ENCODE peak calls at places on chromosomes 1 and 21, in nine cellular contexts. X is upper lobe of right lung, M is left ventricle myocardium inferior, L is right lobe of liver, J is pancreas, S is dorsolateral prefrontal cortex, A is lower leg skin, Q is BE2C, U is ascending aorta. N is an unnamed sample.

GRCh38 chr1:218348628-218349185 is 3.6 kb downstream of the TGFB2 start:
- DNase-seq in X (no peak), M (no peak), L (no peak), J (no peak), S (no peak), A (no peak), Q (no peak), U (no peak), N (no peak)

GRCh38 chr1:244063498-244063897 is 12.4 kb downstream of the ZBTB18 start:
- DNase-seq in X (no peak), M (no peak), L (no peak), J (no peak), S (peak; percentile 51), A (no peak), Q (no peak), U (no peak), N (no peak)

GRCh38 chr21:40662889-40663288 is 184.1 kb downstream of the DSCAM start:
- DNase-seq in X (no peak), M (no peak), L (no peak), J (no peak), S (no peak), A (no peak), Q (no peak), U (no peak), N (no peak)

GRCh38 chr1:115976900-115977480 is 677 bp downstream of the SLC22A15 start:
- DNase-seq in X (no peak), M (peak; percentile 18), L (no peak), J (peak; percentile 20), S (peak; percentile 68), A (no peak), Q (no peak), U (no peak), N (no peak)

GRCh38 chr21:29077651-29078090 is 4.2 kb upstream of the CCT8 start:
- DNase-seq in X (no peak), M (no peak), L (no peak), J (no peak), S (no peak), A (no peak), Q (no peak), U (no peak), N (no peak)

GRCh38 chr1:209291715-209292114 is 291.8 kb upstream of the CAMK1G start:
- DNase-seq in X (no peak), M (no peak), L (no peak), J (no peak), S (no peak), A (no peak), Q (no peak), U (no peak), N (no peak)

GRCh38 chr1:65512383-65512782 is 91.9 kb downstream of the LEPR start:
- DNase-seq in X (no peak), M (no peak), L (peak; percentile 52), J (peak; percentile 23), S (no peak), A (no peak), Q (no peak), U (no peak), N (no peak)

GRCh38 chr1:119011706-119012105 is 23.6 kb upstream of the TBX15 start:
- DNase-seq in X (no peak), M (no peak), L (no peak), J (no peak), S (no peak), A (no peak), Q (no peak), U (no peak), N (no peak)

GRCh38 chr1:203320546-203321272 is 15.4 kb downstream of the BTG2 start:
- DNase-seq in X (no peak), M (peak; percentile 49), L (peak; percentile 58), J (peak; percentile 57), S (no peak), A (no peak), Q (no peak), U (no peak), N (no peak)

GRCh38 chr1:203323587-203323986 is 18.3 kb downstream of the BTG2 start:
- DNase-seq in X (no peak), M (no peak), L (no peak), J (no peak), S (no peak), A (no peak), Q (no peak), U (no peak), N (no peak)

GRCh38 chr1:203324103-203325003 is 19.0 kb downstream of the BTG2 start:
- DNase-seq in X (peak; percentile 72), M (no peak), L (no peak), J (no peak), S (peak; percentile 38), A (no peak), Q (no peak), U (no peak), N (no peak)

GRCh38 chr1:203322480-203323179 is 17.3 kb downstream of the BTG2 start:
- DNase-seq in X (no peak), M (peak; percentile 40), L (no peak), J (peak; percentile 50), S (no peak), A (no peak), Q (no peak), U (peak; percentile 79), N (no peak)

DNA sequence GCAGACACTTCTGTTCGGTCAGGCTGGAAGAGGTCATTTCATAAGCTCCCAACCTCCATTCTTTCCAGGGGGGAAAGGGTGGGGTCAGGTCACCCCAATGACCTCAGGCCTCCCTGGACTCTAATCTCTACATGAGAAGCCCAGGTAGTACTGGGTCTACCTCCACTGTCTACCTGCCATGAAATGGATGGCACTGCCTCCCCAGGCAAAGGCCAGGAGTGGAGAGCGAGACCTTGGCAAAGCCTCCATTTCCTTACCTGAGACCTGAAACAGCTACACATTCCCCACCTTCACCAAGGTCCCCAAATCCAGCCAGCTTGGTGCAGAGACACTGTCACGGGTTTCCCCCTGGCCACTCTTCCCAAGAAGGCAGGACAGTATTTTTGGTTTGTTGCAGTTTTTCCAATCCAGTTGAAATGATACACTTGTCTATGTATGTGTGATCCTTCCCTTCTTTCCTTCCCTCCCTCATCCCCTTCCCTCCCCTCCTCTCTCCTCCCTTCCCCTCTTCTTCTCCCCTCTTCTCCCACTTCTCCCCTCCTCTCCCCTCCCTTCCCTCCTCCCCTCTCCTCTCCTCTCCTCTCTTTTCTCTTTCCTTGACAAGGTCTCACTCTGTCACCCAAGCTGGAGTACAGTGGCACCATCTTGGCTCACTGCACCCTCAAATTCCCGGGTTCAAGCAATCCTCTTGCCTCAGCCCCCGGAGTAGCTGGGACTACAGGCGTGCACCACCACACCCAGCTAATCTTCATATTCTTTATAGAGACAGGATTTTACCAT is 16.1 kb downstream of the BTG2 start:
- DNase-seq in X (no peak), M (no peak), L (no peak), J (no peak), S (no peak), A (no peak), Q (no peak), U (no peak), N (no peak)
- H3K4me3 ChIP-seq in X (no peak overlapping the region), M (no peak overlapping the region), L (no peak overlapping the region), J (no peak overlapping the region), S (no peak overlapping the region), A (no peak overlapping the region), Q (no peak overlapping the region), U (no peak overlapping the region), N (no peak overlapping the region)

GRCh38 chr1:110450928-110451327 is at the start of gene PROK1:
- DNase-seq in X (no peak), M (no peak), L (no peak), J (no peak), S (no peak), A (no peak), Q (no peak), U (no peak), N (no peak)
- H3K4me3 ChIP-seq in X (no peak within 1 kb of the TSS), M (no peak within 1 kb of the TSS), L (no peak within 1 kb of the TSS), J (no peak within 1 kb of the TSS), S (no peak within 1 kb of the TSS), A (no peak within 1 kb of the TSS), Q (no peak within 1 kb of the TSS), U (no peak within 1 kb of the TSS), N (no peak within 1 kb of the TSS)

DNA sequence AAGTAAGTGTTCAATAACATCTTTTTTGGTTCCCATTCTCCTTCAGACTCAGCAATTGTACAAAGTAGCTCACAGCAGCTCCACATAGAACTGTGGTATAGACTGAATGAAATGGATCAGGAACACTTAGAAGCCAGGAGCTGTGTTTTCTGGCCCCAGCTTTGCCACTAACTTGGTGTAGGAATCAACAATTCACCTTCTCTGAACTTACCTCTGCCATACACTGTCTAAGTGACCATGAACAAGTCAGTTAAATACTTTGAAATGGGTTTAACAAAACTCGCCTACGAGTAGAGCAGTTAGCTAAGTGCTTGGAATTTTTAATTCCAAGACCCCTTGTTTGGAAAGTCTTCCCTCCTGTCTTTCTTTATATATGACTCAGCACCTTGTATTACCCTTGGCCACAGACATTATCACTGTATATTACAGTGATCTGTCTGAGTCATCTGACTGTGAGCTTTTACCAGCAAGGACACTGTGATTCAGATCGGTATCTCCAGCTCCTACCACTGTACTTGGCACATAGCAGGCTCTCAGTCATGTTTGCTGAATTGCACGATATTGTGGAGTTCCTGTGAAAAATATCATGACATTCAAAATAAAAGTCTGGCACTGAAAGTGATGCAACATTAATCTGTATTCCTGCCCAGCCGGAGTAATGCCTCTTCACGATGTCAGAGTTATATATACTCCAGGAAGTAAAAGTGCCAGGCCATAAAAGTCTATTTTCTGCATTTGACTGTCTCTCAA is 101.7 kb upstream of the BEND5 start:
- DNase-seq in X (no peak), M (no peak), L (no peak), J (no peak), S (no peak), A (no peak), Q (peak; percentile 21), U (no peak), N (peak; percentile 95)
- H3K4me3 ChIP-seq in X (no peak overlapping the region), M (no peak overlapping the region), L (no peak overlapping the region), J (no peak overlapping the region), S (no peak overlapping the region), A (no peak overlapping the region), Q (peak overlapping the region; percentile 11), U (no peak overlapping the region), N (no peak overlapping the region)

DNA sequence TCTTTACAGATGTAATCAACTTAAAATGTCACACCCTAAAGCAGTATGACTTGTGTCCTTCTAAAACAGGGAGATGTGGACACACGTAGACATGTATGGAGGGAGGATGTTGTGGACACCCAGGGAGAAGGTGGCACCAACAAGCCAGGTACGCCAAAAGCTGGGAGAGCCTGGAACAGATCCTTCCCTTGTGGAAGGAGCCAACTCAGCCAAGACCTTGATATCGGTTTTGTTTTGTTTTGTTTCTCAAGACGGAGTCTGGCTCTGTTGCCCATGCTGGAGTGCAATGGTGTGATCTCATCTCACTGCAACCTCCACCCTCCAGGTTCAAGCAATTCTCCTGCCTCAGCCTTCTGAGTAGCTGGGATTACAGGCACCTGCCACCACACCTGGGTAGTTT is 45.6 kb downstream of the CHAF1B start:
- DNase-seq in X (no peak), M (no peak), L (no peak), J (no peak), S (no peak), A (no peak), Q (no peak), U (no peak), N (no peak)
- H3K4me3 ChIP-seq in X (peak overlapping the region; percentile 22), M (peak overlapping the region; percentile 56), L (no peak overlapping the region), J (no peak overlapping the region), S (peak overlapping the region; percentile 21), A (no peak overlapping the region), Q (no peak overlapping the region), U (peak overlapping the region; percentile 53), N (no peak overlapping the region)

GRCh38 chr1:39394598-39394997 is 96.8 kb upstream of the BMP8A start:
- DNase-seq in X (no peak), M (no peak), L (no peak), J (no peak), S (no peak), A (no peak), Q (no peak), U (no peak), N (no peak)
- H3K4me3 ChIP-seq in X (no peak overlapping the region), M (no peak overlapping the region), L (no peak overlapping the region), J (no peak overlapping the region), S (no peak overlapping the region), A (no peak overlapping the region), Q (no peak overlapping the region), U (peak overlapping the region; percentile 29), N (no peak overlapping the region)

N was measured in skeletal muscle cell.